ENCODE peak calls at places on chromosomes 2 and 18, in four cellular contexts. H, G, Q and O are unnamed samples.

GRCh38 chr2:54279385-54279784 is 23.4 kb upstream of the TSPYL6 start:
- DNase-seq in Q (peak; percentile 20), H (peak; percentile 35), G (no peak), O (no peak)

GRCh38 chr2:232890896-232891601 is 21.0 kb downstream of the SNORC start:
- DNase-seq in H (peak; percentile 42), Q (peak; percentile 73), G (no peak), O (peak; percentile 77)

GRCh38 chr2:215396595-215397313 is 39.1 kb downstream of the FN1 start:
- DNase-seq in Q (no peak), H (no peak), G (no peak), O (no peak)

GRCh38 chr2:29195796-29196195 is 80.6 kb downstream of the CLIP4 start:
- DNase-seq in H (no peak), G (no peak), Q (no peak), O (no peak)

GRCh38 chr2:116879646-116880045 is 934.8 kb upstream of the DDX18 start:
- DNase-seq in H (no peak), G (no peak), Q (no peak), O (no peak)

GRCh38 chr2:10054424-10054823 is 11.1 kb downstream of the KLF11 start:
- DNase-seq in Q (peak; percentile 34), G (no peak), H (no peak), O (no peak)

GRCh38 chr2:33034784-33035183 is 88.0 kb downstream of the LTBP1 start:
- DNase-seq in G (no peak), Q (no peak), H (no peak), O (no peak)

GRCh38 chr2:112151701-112152440 is 13.7 kb downstream of the FBLN7 start:
- DNase-seq in Q (no peak), H (no peak), G (no peak), O (no peak)

GRCh38 chr2:180924078-180924477 is 56.3 kb upstream of the UBE2E3 start:
- DNase-seq in G (no peak), H (no peak), Q (no peak), O (no peak)

GRCh38 chr2:127085260-127085666 is 21.7 kb downstream of the BIN1 start:
- DNase-seq in H (no peak), G (no peak), Q (no peak), O (no peak)

GRCh38 chr2:69131452-69131851 is 118.5 kb downstream of the ANTXR1 start:
- DNase-seq in G (no peak), H (no peak), Q (no peak), O (no peak)

GRCh38 chr2:158405341-158405740 is 51.2 kb downstream of the CCDC148 start:
- DNase-seq in G (no peak), H (no peak), Q (no peak), O (no peak)

GRCh38 chr2:241443486-241444223 is 64.7 kb downstream of the STK25 start:
- DNase-seq in Q (no peak), G (no peak), H (no peak), O (no peak)

GRCh38 chr2:99811544-99811943 is 321.7 kb upstream of the REV1 start:
- DNase-seq in Q (no peak), H (no peak), G (no peak), O (no peak)

GRCh38 chr2:183207110-183207509 is 82.9 kb downstream of the NUP35 start:
- DNase-seq in G (peak; percentile 61), Q (no peak), H (no peak), O (no peak)

GRCh38 chr2:134261398-134262131 is 7.7 kb downstream of the MGAT5 start:
- DNase-seq in H (no peak), Q (no peak), G (no peak), O (no peak)

GRCh38 chr18:75003764-75004690 is 204.9 kb downstream of the PTGR3 start:
- DNase-seq in H (no peak), Q (no peak), G (no peak), O (no peak)

GRCh38 chr2:172296267-172297046 is 130.9 kb upstream of the ITGA6 start:
- DNase-seq in Q (no peak), H (no peak), G (no peak), O (no peak)

GRCh38 chr2:209726311-209726710 is 45.3 kb upstream of the UNC80 start:
- DNase-seq in H (no peak), G (no peak), Q (no peak), O (no peak)

GRCh38 chr18:58241877-58242276 is 197.9 kb downstream of the NEDD4L start:
- DNase-seq in H (peak; percentile 19), Q (no peak), G (no peak), O (no peak)

GRCh38 chr18:27994571-27994970 is 182.4 kb downstream of the CDH2 start:
- DNase-seq in G (no peak), Q (no peak), H (no peak), O (no peak)

GRCh38 chr2:15719566-15720313 is 128.1 kb downstream of the DDX1 start:
- DNase-seq in H (no peak), Q (no peak), G (no peak), O (no peak)

GRCh38 chr2:636151-636621 is 41.0 kb downstream of the TMEM18 start:
- DNase-seq in H (no peak), G (no peak), Q (no peak), O (no peak)

DNA sequence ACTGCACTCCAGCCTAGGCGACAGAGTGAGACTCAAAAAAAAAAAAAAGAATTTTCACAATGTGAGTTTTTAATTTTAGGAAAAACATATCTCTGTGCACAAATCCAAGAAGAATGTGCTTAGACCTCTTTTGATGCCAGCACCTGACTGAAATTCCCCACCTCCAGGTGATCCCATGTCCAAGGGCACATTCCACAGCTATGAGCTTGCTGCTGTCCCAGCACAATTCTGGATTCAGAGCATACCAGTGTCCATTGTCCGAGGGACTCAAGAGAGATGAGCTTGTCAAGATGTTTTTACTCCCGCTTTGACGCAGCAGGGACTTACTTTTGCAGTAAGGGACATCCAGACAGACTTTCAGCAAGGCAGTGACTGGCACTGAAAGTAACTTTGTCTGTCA is 489.1 kb upstream of the ACVR2A start:
- DNase-seq in H (no peak), G (peak; percentile 27), Q (no peak), O (no peak)
- TF ChIP-seq ELF4 in H (no peak), G (no peak), Q (no peak), O (no peak)

DNA sequence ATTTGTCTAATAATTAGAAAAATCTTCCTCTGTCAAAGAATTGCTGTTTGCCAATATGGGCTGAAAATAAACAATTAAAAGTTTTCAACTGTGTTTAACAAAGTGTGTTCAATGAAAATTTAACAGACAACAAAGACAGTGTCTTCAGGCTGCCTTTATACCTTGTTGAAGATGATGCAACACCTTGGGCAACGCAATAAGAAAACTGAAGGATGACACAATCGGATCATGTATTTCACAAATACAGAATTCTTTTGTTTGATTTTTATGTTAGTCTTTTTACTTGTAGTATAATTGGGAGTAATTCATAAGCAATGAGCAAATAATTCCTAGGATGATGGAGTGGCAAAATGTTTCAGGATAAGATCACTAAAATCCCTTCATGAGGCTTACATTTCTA is 27.8 kb downstream of the CHN1 start:
- DNase-seq in H (no peak), Q (no peak), G (no peak), O (no peak)
- TF ChIP-seq ELF4 in H (no peak), Q (no peak), G (no peak), O (no peak)

GRCh38 chr2:67854103-67854502 is 208.7 kb downstream of the C1D start:
- DNase-seq in G (no peak), Q (no peak), H (no peak), O (no peak)

GRCh38 chr2:67856866-67857265 is 205.9 kb downstream of the C1D start:
- DNase-seq in Q (no peak), G (no peak), H (no peak), O (no peak)

GRCh38 chr2:67851946-67852345 is 210.9 kb downstream of the C1D start:
- DNase-seq in H (no peak), Q (no peak), G (no peak), O (no peak)

GRCh38 chr2:67857836-67858235 is 205.0 kb downstream of the C1D start:
- DNase-seq in Q (no peak), H (no peak), G (no peak), O (no peak)

GRCh38 chr2:67854798-67855197 is 208.0 kb downstream of the C1D start:
- DNase-seq in Q (peak; percentile 18), H (no peak), G (no peak), O (peak; percentile 47)
- TF ChIP-seq ELF4 in Q (no peak), H (no peak), G (no peak), O (no peak)

GRCh38 chr2:234242446-234242810 is 191.9 kb downstream of the SPP2 start:
- DNase-seq in G (no peak), Q (no peak), H (no peak), O (no peak)

GRCh38 chr2:234241656-234242445 is 191.3 kb downstream of the SPP2 start:
- DNase-seq in G (no peak), Q (no peak), H (no peak), O (no peak)

GRCh38 chr2:234245945-234246344 is 195.4 kb downstream of the SPP2 start:
- DNase-seq in G (no peak), H (no peak), Q (no peak), O (no peak)

GRCh38 chr2:234240917-234241316 is 190.4 kb downstream of the SPP2 start:
- DNase-seq in Q (no peak), G (no peak), H (no peak), O (no peak)

DNA sequence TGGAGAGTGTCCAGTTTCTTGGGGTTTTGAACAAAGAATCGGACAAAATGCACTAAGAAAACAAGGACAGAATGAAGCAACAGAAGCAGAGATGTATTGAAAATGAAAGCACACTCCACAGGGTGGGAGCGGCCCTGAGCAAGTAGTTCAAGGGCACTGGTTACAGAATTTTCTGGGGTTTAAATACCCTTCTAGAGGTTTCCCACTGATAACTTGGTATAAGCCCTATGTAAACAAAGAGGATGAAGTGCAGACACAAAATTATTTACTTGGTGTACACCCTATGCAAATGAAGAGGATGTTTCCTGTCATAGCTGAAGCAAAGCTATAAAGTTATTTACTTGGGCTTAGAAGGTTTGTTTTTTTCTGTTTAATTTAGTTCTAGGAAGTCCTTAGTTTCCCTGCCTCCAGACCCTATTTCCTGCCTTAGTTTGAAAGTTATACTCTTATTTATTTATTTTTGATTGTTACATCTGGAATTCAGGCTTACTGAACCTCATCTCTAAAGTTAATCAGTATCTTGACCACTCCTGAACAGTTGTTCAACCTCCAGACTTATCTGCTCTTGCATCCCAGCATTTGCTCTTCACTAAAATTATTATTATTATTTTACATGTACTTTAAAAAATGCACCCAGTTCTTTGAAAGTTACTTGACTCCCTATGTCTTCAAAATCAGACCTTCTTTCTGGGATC is 193.5 kb downstream of the SPP2 start:
- DNase-seq in H (no peak), G (no peak), Q (no peak), O (no peak)
- TF ChIP-seq ELF4 in H (no peak), G (no peak), Q (no peak), O (no peak)

DNA sequence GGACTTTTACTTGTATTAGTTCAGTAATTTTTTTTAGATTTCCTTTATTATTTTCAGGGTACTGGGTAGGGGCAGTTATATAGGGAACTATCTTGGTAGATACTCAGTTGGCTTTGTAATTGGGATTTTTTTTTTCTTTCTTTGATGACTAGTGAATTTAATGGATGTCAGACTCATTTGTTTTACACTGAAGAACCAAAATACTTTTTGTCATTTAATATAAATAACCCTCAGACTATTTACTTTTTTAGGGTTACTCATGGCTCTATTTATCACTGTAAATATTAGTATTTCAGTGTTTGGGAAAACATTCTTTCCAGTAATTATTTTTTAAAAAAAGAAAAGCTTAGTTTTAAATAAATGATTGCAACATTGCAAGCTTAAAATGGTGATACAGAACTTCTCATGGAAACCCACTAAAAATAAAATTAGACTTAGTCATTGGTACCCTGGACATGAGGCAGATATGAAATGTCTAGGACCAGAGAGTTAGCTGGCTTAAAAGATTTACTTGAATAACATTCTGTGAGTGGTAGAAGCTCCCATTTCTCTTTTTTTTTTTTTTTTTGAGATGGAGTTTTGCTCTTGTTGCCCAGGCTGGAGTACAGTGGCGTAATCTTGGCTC is 74.4 kb upstream of the CYP20A1 start:
- DNase-seq in G (no peak), Q (no peak), H (no peak), O (no peak)
- TF ChIP-seq ELF4 in G (no peak), Q (no peak), H (no peak), O (no peak)